ENCODE peak calls at places on chromosome 2, in five cellular contexts. F is uterus, E is mammary epithelial cell, A is fibroblast of lung, X is Panc1. O is an unnamed sample.

GRCh38 chr2:201432551-201433388 is 18.5 kb downstream of the TRAK2 start:
- DNase-seq in X (no peak), F (no peak), E (no peak), A (peak; percentile 59), O (no peak)

GRCh38 chr2:239316562-239317465 is 84.0 kb downstream of the HDAC4 start:
- DNase-seq in A (peak; percentile 70), E (no peak), F (peak; percentile 67), X (no peak), O (no peak)

GRCh38 chr2:64654063-64654811 is 524 bp upstream of the SERTAD2 start:
- DNase-seq in F (peak; percentile 74), X (no peak), A (peak; percentile 88), E (peak; percentile 62), O (no peak)

GRCh38 chr2:36487947-36488346 is 110.0 kb downstream of the FEZ2 start:
- DNase-seq in X (no peak), F (no peak), A (no peak), E (no peak), O (no peak)

GRCh38 chr2:102126660-102127059 is 15.9 kb upstream of the IL1R1 start:
- DNase-seq in F (no peak), X (no peak), E (no peak), A (peak; percentile 78), O (no peak)

GRCh38 chr2:38159171-38159570 is 83.2 kb upstream of the CYP1B1 start:
- DNase-seq in A (no peak), F (no peak), X (no peak), E (no peak), O (no peak)

GRCh38 chr2:234502285-234502918 is 5.5 kb upstream of the ARL4C start:
- DNase-seq in E (peak; percentile 91), X (no peak), A (peak; percentile 94), F (no peak), O (peak; percentile 79)

GRCh38 chr2:66481100-66481549 is 46.2 kb downstream of the MEIS1 start:
- DNase-seq in E (no peak), F (no peak), A (peak; percentile 93), X (no peak), O (peak; percentile 20)

GRCh38 chr2:39194686-39195085 is 49.1 kb downstream of the CDKL4 start:
- DNase-seq in F (no peak), X (no peak), A (no peak), E (no peak), O (no peak)

GRCh38 chr2:96898135-96898505 is 28.2 kb upstream of the SEMA4C start:
- DNase-seq in X (no peak), A (no peak), E (no peak), F (no peak), O (no peak)

GRCh38 chr2:235618039-235618438 is 124.2 kb downstream of the AGAP1 start:
- DNase-seq in X (no peak), E (no peak), F (no peak), A (peak; percentile 92), O (no peak)
- H3K4me1 ChIP-seq in X (peaks cover 6% of the 10 kb centered on the region), E (no peaks in the 10 kb centered on the region), F (no peaks in the 10 kb centered on the region), A (peaks cover 18% of the 10 kb centered on the region), O (no peaks in the 10 kb centered on the region)

DNA sequence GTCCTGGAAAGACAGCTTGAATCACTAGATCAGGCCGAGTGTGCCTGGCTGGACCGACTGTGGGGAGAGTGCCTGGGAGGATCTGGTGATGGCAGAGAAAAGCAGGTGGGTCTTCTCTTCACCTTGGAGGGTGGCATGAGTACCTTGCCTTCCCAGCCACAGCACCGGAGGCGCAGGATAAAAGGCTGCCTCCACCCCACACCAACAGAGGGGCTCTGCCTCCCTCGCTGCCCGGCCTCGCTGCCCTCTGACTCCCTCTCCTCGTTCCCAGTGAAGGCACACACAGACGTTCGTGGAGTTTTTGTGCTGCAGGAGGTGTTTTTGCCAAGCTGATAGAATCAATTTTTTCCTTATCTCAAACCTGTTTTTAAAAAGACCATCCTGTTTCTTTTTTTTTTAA is 71.4 kb upstream of the HAAO start:
- DNase-seq in E (no peak), F (peak; percentile 8), X (no peak), A (no peak), O (no peak)
- H3K27ac ChIP-seq in E (no peak overlapping the region), F (no peak overlapping the region), X (no peak overlapping the region), A (no peak overlapping the region), O (no peak overlapping the region)

GRCh38 chr2:118272391-118272790 is 184.1 kb downstream of the INSIG2 start:
- DNase-seq in A (no peak), X (no peak), F (no peak), E (no peak), O (no peak)

GRCh38 chr2:118266086-118266485 is 177.8 kb downstream of the INSIG2 start:
- DNase-seq in E (no peak), F (no peak), A (peak; percentile 6), X (no peak), O (no peak)

GRCh38 chr2:118268268-118268667 is 180.0 kb downstream of the INSIG2 start:
- DNase-seq in E (no peak), F (no peak), X (no peak), A (no peak), O (no peak)

GRCh38 chr2:118264591-118264990 is 176.3 kb downstream of the INSIG2 start:
- DNase-seq in F (no peak), E (no peak), A (peak; percentile 76), X (no peak), O (no peak)

GRCh38 chr2:118269408-118270051 is 181.3 kb downstream of the INSIG2 start:
- DNase-seq in F (no peak), X (no peak), E (no peak), A (no peak), O (no peak)
- TF ChIP-seq CTCF in F (no peak), X (no peak), E (peak; percentile 49), A (no peak), O (peak; percentile 42)

DNA sequence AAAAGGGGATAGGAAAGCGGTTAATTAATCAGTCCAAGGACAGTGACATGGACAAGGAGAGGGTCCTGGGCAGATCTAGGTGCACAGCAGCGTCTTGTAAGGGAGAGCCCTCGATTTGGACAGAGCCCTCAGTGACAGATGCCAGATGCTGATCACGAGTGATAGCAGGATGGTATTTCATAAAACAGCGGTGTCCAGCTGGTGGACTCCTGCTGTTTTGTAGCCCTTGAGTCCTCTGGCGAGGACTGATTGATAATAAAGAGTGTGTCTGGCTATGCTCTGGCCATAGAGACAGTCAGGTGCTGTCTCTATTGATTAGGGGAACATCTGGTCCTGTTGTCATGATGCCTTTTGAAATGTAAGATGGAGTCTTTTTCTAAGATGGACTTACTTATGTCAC is 180.7 kb downstream of the NCK2 start:
- DNase-seq in E (no peak), F (no peak), X (no peak), A (no peak), O (no peak)
- H3K4me1 ChIP-seq in E (peaks cover 1% of the 10 kb centered on the region), F (no peaks in the 10 kb centered on the region), X (no peaks in the 10 kb centered on the region), A (no peaks in the 10 kb centered on the region), O (no peaks in the 10 kb centered on the region)

DNA sequence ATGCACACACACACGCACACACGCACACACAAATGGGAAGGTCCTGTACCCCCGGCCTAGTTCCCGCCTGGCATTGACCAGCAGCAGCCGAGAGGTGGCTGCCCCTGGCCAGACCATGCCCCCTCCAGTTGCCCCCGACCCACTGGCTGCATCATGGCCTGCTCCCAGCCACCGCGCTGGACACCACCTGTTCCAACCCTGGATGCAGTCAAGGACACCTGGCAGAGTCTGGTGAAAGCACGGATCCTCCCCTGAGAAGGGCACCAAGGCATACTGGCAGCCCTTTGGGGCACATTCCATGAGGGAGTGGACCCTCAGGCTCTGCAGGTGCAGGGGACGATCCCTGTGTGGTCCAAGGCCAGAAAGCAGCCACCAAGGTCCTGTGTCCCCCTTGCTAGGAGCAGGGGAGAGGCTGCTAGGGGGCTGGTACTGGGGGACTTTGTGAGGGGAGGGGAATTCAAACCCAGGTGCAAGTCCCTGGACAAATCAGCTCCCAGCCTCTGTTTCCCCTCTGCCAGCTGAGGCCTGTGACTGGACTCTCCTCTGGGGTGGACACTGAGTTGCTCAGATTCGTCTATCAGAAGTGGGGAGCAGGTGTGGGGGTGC is 3.4 kb downstream of the ESPNL start:
- DNase-seq in A (no peak), F (no peak), E (no peak), X (no peak), O (no peak)
- H3K27ac ChIP-seq in A (no peak overlapping the region), F (no peak overlapping the region), E (no peak overlapping the region), X (no peak overlapping the region), O (no peak overlapping the region)

GRCh38 chr2:80852808-80853139 is 548.2 kb upstream of the LRRTM1 start:
- DNase-seq in F (no peak), A (no peak), E (no peak), X (no peak), O (no peak)
- TF ChIP-seq CTCF in F (no peak), A (no peak), E (no peak), X (no peak), O (no peak)

GRCh38 chr2:61535449-61535848 is 2.7 kb downstream of the XPO1 start:
- DNase-seq in X (no peak), E (peak; percentile 0), F (no peak), A (no peak), O (no peak)
- H3K4me1 ChIP-seq in X (peaks cover 41% of the 10 kb centered on the region), E (peaks cover 14% of the 10 kb centered on the region), F (no peaks in the 10 kb centered on the region), A (peaks cover 3% of the 10 kb centered on the region), O (peaks cover 34% of the 10 kb centered on the region)

DNA sequence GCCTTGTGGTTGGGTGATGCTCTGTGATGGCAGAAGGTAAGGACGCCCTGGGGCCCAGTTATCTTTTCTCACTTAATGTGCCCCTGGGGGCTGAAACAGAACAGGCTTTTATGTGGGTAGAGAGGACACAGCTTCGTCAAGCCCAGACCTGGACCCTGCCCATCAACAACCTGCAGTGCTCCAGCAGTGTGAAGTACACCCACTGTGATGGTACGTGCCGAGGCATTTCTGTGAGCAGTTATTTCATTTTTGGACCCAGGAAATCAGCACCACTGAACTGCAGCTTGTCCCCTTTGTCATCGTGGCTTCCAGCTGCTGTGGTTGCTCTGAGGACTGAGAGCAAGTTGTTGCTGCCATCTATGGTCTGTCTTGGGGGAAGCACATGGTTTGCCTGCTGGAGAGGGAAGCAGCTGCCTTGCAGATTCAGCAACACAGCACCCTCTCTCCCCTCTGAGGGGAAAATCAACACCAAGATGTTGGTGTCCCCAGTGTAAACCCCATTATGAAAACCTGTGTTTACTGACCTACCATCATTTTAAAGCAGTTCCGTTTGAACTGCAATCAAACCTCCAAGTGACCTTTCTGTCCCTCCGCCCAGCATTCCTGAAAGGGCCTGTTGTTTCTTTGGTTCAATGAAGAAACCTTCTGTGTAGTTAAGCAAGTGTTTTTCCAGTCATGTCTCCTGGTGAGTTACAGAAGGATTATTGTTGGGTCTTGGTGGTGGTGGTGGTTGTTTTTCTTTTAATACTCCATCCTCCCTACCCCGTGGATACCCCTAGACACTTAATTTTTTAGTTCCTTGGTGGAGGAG is 158.2 kb downstream of the MGAT5 start:
- DNase-seq in F (peak; percentile 65), X (peak; percentile 41), E (peak; percentile 67), A (peak; percentile 77), O (peak; percentile 71)
- H3K27ac ChIP-seq in F (no peak overlapping the region), X (no peak overlapping the region), E (no peak overlapping the region), A (peak overlapping the region; percentile 43), O (no peak overlapping the region)

DNA sequence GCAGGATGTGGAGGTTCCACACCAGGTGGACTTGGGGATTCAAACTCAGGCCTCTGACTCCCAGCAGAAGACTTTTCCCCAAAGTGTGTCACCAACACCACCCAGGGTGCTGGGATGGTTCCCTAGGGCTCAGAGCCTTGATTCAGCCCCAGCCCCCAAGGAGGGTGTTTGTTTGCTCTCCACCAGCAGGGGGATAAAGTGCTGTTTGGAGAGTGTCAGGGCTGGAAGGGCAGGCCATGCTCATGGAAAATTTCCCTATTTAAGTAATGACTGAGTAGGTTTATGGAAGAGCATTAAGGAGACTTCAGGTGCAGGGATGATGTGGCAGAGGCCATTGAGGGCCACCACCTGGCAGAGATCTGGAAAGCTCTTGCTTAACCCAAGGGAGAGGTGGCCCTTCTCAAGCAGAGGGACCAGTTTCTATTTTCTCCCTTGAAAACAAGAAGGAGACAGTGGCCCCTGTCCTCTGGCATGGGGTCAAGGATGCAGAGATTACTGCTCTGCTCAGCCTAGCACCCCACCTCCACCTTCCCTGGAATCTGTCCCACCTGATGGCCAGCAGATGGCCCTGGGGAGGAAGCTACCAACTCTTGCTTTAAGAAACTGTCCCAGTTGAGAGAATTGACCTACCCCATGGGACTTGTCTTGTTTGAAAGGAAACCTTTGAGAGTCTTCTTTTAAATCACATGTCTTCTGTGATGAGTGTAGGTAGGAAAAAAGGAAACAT is 122.1 kb downstream of the ACOXL start:
- DNase-seq in F (no peak), A (no peak), X (no peak), E (no peak), O (no peak)
- TF ChIP-seq CTCF in F (no peak), A (peak; percentile 16), X (peak; percentile 18), E (peak; percentile 39), O (peak; percentile 43)

O was measured in foreskin keratinocyte.